ENCODE peak calls at places on chromosomes 2 and 18, in ten cellular contexts. C is AG09319, O is PC-3, N is upper lobe of right lung, U is nephron progenitor cell, H is foreskin fibroblast, E is heart right ventricle, Y is left ventricle myocardium inferior, P is tibial nerve, V is MM.1S. A is an unnamed sample.

GRCh38 chr18:35979112-35979511 is 6.6 kb downstream of the RMP24 start:
- DNase-seq in C (no peak), O (no peak), N (no peak), U (no peak), H (no peak), E (no peak), Y (no peak), P (no peak), V (no peak), A (no peak)

GRCh38 chr2:239167766-239168444 is 232.9 kb downstream of the HDAC4 start:
- DNase-seq in C (no peak), O (no peak), N (peak), U (no peak), H (no peak), E (no peak), Y (peak), P (no peak), V (no peak), A (no peak)

GRCh38 chr18:31553800-31554199 is 37.9 kb upstream of the TTR start:
- DNase-seq in C (no peak), O (peak), N (no peak), U (no peak), H (no peak), E (no peak), Y (no peak), P (no peak), V (no peak), A (no peak)

GRCh38 chr2:181682026-181682789 is 1.9 kb upstream of the NEUROD1 start:
- DNase-seq in C (no peak), O (no peak), N (no peak), U (no peak), H (no peak), E (no peak), Y (no peak), P (no peak), V (no peak), A (no peak)

GRCh38 chr2:152255918-152256317 is 79.1 kb upstream of the FMNL2 start:
- DNase-seq in C (no peak), O (no peak), N (no peak), U (no peak), H (no peak), E (no peak), Y (no peak), P (no peak), V (no peak), A (no peak)

GRCh38 chr2:105761931-105762515 is 17.3 kb downstream of the NCK2 start:
- DNase-seq in C (no peak), O (no peak), N (no peak), U (peak), H (no peak), E (no peak), Y (no peak), P (no peak), V (no peak), A (no peak)

GRCh38 chr2:221958224-221958623 is 340.6 kb downstream of the PAX3 start:
- DNase-seq in C (no peak), O (peak), N (no peak), U (no peak), H (no peak), E (no peak), Y (no peak), P (no peak), V (no peak), A (no peak)

GRCh38 chr2:144320491-144320890 is 199.4 kb downstream of the ZEB2 start:
- DNase-seq in C (no peak), O (peak), N (no peak), U (no peak), H (peak), E (no peak), Y (no peak), P (no peak), V (no peak), A (no peak)

GRCh38 chr18:75064513-75064905 is 144.4 kb downstream of the PTGR3 start:
- DNase-seq in C (no peak), O (no peak), N (peak), U (no peak), H (no peak), E (no peak), Y (no peak), P (no peak), V (no peak), A (no peak)

GRCh38 chr2:235911633-235912032 is 256.6 kb downstream of the GBX2 start:
- DNase-seq in C (no peak), O (no peak), N (no peak), U (no peak), H (no peak), E (no peak), Y (no peak), P (no peak), V (no peak), A (no peak)

GRCh38 chr2:143402462-143402861 is 273.2 kb downstream of the ARHGAP15 start:
- DNase-seq in C (no peak), O (no peak), N (no peak), U (no peak), H (no peak), E (no peak), Y (no peak), P (no peak), V (no peak), A (no peak)

GRCh38 chr18:55780591-55781071 is 192.6 kb upstream of the TCF4 start:
- DNase-seq in C (no peak), O (no peak), N (no peak), U (no peak), H (peak), E (no peak), Y (no peak), P (no peak), V (no peak), A (peak)

GRCh38 chr2:132391381-132391780 is 25.2 kb upstream of the GPR39 start:
- DNase-seq in C (no peak), O (no peak), N (no peak), U (no peak), H (no peak), E (no peak), Y (no peak), P (no peak), V (no peak), A (no peak)

GRCh38 chr2:10327896-10328666 is 25.4 kb downstream of the HPCAL1 start:
- DNase-seq in C (no peak), O (peak), N (no peak), U (no peak), H (no peak), E (no peak), Y (no peak), P (no peak), V (no peak), A (no peak)

GRCh38 chr2:190596998-190597397 is 51.9 kb upstream of the NAB1 start:
- DNase-seq in C (no peak), O (no peak), N (no peak), U (no peak), H (no peak), E (peak), Y (peak), P (no peak), V (no peak), A (no peak)

GRCh38 chr2:24570225-24570624 is 79.2 kb downstream of the NCOA1 start:
- DNase-seq in C (no peak), O (no peak), N (no peak), U (no peak), H (no peak), E (no peak), Y (no peak), P (no peak), V (no peak), A (no peak)

GRCh38 chr18:3603460-3604259 is 153.7 kb downstream of the TGIF1 start:
- DNase-seq in C (peak), O (peak), N (no peak), U (no peak), H (peak), E (no peak), Y (no peak), P (no peak), V (no peak), A (no peak)

GRCh38 chr2:205879362-205879761 is 197.1 kb downstream of the NRP2 start:
- DNase-seq in C (no peak), O (no peak), N (no peak), U (no peak), H (no peak), E (no peak), Y (no peak), P (no peak), V (no peak), A (no peak)

GRCh38 chr2:21890041-21890440 is 766.3 kb downstream of the TDRD15 start:
- DNase-seq in C (no peak), O (no peak), N (no peak), U (no peak), H (no peak), E (no peak), Y (no peak), P (no peak), V (no peak), A (no peak)

GRCh38 chr2:46135936-46136335 is 161.3 kb upstream of the EPAS1 start:
- DNase-seq in C (no peak), O (no peak), N (no peak), U (no peak), H (no peak), E (no peak), Y (no peak), P (peak), V (no peak), A (no peak)

DNA sequence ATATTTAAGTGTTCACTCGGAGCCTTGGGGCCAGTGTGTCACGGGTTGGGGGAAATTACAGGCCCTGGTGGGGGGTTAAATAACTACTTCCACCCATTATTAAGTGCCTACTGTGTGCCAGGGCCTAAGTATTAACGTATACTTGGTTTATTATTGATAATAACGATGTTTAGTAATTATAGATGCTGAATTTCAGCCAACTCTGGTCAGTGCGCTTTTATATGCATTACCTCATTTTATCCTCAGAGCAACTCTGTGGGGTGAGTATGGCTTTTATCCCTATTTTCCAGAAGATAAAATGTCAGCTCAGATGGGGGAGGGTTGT is 848 bp upstream of the RAB11FIP5 start:
- DNase-seq in C (no peak), O (no peak), N (no peak), U (no peak), H (no peak), E (no peak), Y (no peak), P (no peak), V (no peak), A (no peak)
- TF ChIP-seq CTCF in C (no peak), O (no peak), N (no peak), U (no peak), H (no peak), E (no peak), Y (no peak), P (no peak), V (no peak), A (no peak)

GRCh38 chr2:216517447-216517846 is 18.8 kb downstream of the RPL37A start:
- DNase-seq in C (no peak), O (no peak), N (no peak), U (no peak), H (no peak), E (no peak), Y (no peak), P (no peak), V (no peak), A (no peak)
- TF ChIP-seq CTCF in C (no peak), O (no peak), N (no peak), U (no peak), H (no peak), E (no peak), Y (no peak), P (no peak), V (no peak), A (no peak)

GRCh38 chr18:61579581-61579980 is 246.4 kb downstream of the CDH20 start:
- DNase-seq in C (no peak), O (no peak), N (no peak), U (no peak), H (no peak), E (no peak), Y (no peak), P (no peak), V (no peak), A (no peak)

GRCh38 chr18:61583548-61583947 is 250.3 kb downstream of the CDH20 start:
- DNase-seq in C (no peak), O (no peak), N (no peak), U (no peak), H (no peak), E (no peak), Y (no peak), P (no peak), V (no peak), A (no peak)

GRCh38 chr18:61580061-61580460 is 246.8 kb downstream of the CDH20 start:
- DNase-seq in C (no peak), O (no peak), N (no peak), U (no peak), H (no peak), E (no peak), Y (no peak), P (no peak), V (no peak), A (no peak)

GRCh38 chr18:61581578-61582204 is 248.5 kb downstream of the CDH20 start:
- DNase-seq in C (no peak), O (peak), N (peak), U (peak), H (no peak), E (peak), Y (peak), P (peak), V (peak), A (peak)

DNA sequence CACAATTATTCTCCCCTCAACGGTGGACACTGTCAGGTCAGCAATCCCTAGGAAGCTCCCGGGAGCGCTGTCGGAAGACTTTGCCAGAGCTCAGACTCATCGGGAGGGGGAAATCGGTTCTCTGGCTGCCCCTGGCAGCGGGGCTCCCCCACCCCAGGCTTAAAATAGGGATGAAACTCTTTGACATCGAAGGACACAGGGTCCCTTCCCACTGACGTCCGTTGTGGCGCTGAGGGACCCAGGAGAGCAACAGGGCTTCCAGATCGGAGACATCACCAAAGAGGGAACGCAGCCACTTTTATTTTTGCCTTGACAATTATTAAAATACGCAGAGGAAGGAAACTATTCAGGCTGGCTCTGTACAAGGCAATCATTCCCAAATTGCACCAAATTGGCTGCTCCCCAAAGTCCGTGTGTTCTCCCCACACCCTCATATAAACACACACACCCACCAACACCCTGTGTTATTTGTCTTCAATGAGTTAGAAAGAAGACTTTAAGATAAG is 249.0 kb downstream of the CDH20 start:
- DNase-seq in C (no peak), O (no peak), N (no peak), U (no peak), H (no peak), E (peak), Y (peak), P (no peak), V (no peak), A (no peak)
- TF ChIP-seq CTCF in C (no peak), O (no peak), N (peak), U (no peak), H (no peak), E (peak), Y (no peak), P (no peak), V (no peak), A (no peak)

GRCh38 chr2:241257419-241258032 is 57.9 kb downstream of the HDLBP start:
- DNase-seq in C (no peak), O (no peak), N (no peak), U (no peak), H (no peak), E (no peak), Y (no peak), P (no peak), V (no peak), A (no peak)
- TF ChIP-seq CTCF in C (no peak), O (no peak), N (no peak), U (no peak), H (no peak), E (no peak), Y (no peak), P (peak), V (no peak), A (no peak)

DNA sequence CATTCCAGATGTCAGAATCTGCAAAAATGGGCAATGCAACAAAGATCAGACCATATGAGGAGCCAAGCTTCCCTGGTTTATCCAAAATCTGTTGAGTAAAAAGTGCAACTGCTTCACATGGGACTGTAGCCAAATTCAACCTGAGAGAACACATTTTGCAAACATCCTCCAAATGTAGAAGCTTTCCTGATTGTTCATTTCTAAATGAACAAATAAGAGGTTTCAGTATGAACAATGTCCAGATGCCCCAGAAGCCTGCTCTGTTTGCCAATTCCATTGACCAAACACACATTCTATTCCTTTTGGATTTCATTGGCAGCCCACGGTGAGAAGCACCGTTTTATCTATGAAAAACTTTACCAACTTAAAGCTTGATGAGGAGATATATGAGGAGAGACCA is 117.9 kb upstream of the OSR1 start:
- DNase-seq in C (no peak), O (no peak), N (no peak), U (no peak), H (no peak), E (no peak), Y (no peak), P (no peak), V (no peak), A (no peak)
- TF ChIP-seq CTCF in C (no peak), O (no peak), N (no peak), U (no peak), H (no peak), E (no peak), Y (no peak), P (no peak), V (no peak), A (no peak)

GRCh38 chr2:3001595-3002184 is 375.9 kb downstream of the EIPR1 start:
- DNase-seq in C (no peak), O (no peak), N (no peak), U (peak), H (no peak), E (no peak), Y (no peak), P (no peak), V (no peak), A (no peak)
- TF ChIP-seq CTCF in C (no peak), O (peak), N (peak), U (no peak), H (no peak), E (peak), Y (peak), P (no peak), V (no peak), A (no peak)

A was measured in GM20000.